ENCODE peak calls at places on chromosomes 12 and 14, in eight cellular contexts. J is gastrocnemius medialis, T is K562, K is dorsolateral prefrontal cortex, W is pancreas, N is thyroid gland, M is prostate gland, S is heart right ventricle. U is an unnamed sample.

GRCh38 chr14:52640137-52640536 is 55.2 kb downstream of the ERO1A start:
- DNase-seq in M (no peak), K (no peak), S (no peak), J (no peak), T (no peak), W (no peak), N (no peak), U (no peak)

GRCh38 chr12:96416033-96416790 is 16.0 kb upstream of the CDK17 start:
- DNase-seq in M (no peak), T (no peak), N (no peak), W (no peak), S (no peak), K (no peak), J (no peak), U (no peak)

GRCh38 chr14:75292886-75293285 is 14.3 kb downstream of the FOS start:
- DNase-seq in K (no peak), S (no peak), J (no peak), W (no peak), N (no peak), M (no peak), T (no peak), U (no peak)

GRCh38 chr14:78798757-78799156 is 628.6 kb downstream of the NRXN3 start:
- DNase-seq in W (no peak), N (no peak), T (no peak), J (no peak), M (no peak), S (no peak), K (no peak), U (no peak)

GRCh38 chr12:132443091-132443490 is 46.9 kb upstream of the FBRSL1 start:
- DNase-seq in K (no peak), N (no peak), W (no peak), M (no peak), T (no peak), J (no peak), S (no peak), U (no peak)

GRCh38 chr14:61965030-61965745 is 203.0 kb downstream of the SNAPC1 start:
- DNase-seq in W (no peak), J (no peak), N (no peak), K (no peak), S (no peak), M (no peak), T (no peak), U (no peak)

GRCh38 chr12:6430990-6431353 is 13.8 kb upstream of the CD27 start:
- DNase-seq in N (peak), K (no peak), S (no peak), W (no peak), T (no peak), M (no peak), J (no peak), U (no peak)

GRCh38 chr12:19683178-19683927 is 244.1 kb downstream of the AEBP2 start:
- DNase-seq in K (no peak), S (no peak), N (no peak), M (no peak), J (no peak), T (no peak), W (no peak), U (no peak)

GRCh38 chr14:28609228-28609828 is 157.3 kb upstream of the FOXG1 start:
- DNase-seq in S (peak), M (peak), N (peak), T (peak), J (no peak), W (peak), K (peak), U (peak)

GRCh38 chr14:104367811-104368750 is 211.5 kb upstream of the C14orf180 start:
- DNase-seq in S (peak), T (no peak), N (no peak), J (no peak), M (no peak), K (no peak), W (no peak), U (peak)

GRCh38 chr14:75430106-75430505 is 2.3 kb downstream of the JDP2 start:
- DNase-seq in W (no peak), T (no peak), S (no peak), N (no peak), K (no peak), J (peak), M (no peak), U (no peak)

GRCh38 chr12:88763536-88764100 is 183.3 kb upstream of the KITLG start:
- DNase-seq in N (no peak), T (no peak), M (no peak), S (no peak), K (no peak), W (no peak), J (no peak), U (no peak)

GRCh38 chr12:96015672-96016071 is 19.5 kb upstream of the HAL start:
- DNase-seq in W (no peak), J (no peak), M (no peak), S (no peak), T (no peak), K (no peak), N (no peak), U (peak)

GRCh38 chr12:105100998-105101397 is 6.5 kb upstream of the WASHC4 start:
- DNase-seq in T (no peak), S (no peak), M (no peak), W (no peak), J (no peak), N (no peak), K (no peak), U (no peak)

GRCh38 chr12:80580254-80580653 is 127.2 kb upstream of the MYF6 start:
- DNase-seq in M (no peak), S (no peak), K (no peak), N (no peak), T (no peak), J (no peak), W (no peak), U (no peak)

GRCh38 chr12:43858096-43858495 is 22.2 kb downstream of the TMEM117 start:
- DNase-seq in K (peak), J (no peak), S (no peak), N (no peak), M (no peak), T (no peak), W (no peak), U (no peak)

GRCh38 chr12:34294137-34294536 is 271.8 kb downstream of the ALG10 start:
- DNase-seq in W (no peak), M (no peak), S (peak), N (no peak), J (no peak), T (no peak), K (peak), U (peak)

GRCh38 chr12:50626026-50626425 is 121.2 kb downstream of the DIP2B start:
- DNase-seq in M (no peak), S (no peak), K (no peak), J (no peak), T (no peak), N (no peak), W (no peak), U (no peak)

GRCh38 chr12:70643927-70644326 is 6.7 kb upstream of the PTPRB start:
- DNase-seq in K (no peak), M (no peak), S (no peak), N (no peak), T (no peak), W (no peak), J (no peak), U (no peak)

GRCh38 chr12:51471465-51471864 is 46.8 kb downstream of the SLC4A8 start:
- DNase-seq in M (no peak), J (no peak), S (no peak), K (no peak), W (no peak), N (no peak), T (no peak), U (no peak)

GRCh38 chr12:110762891-110763290 is 20.2 kb upstream of the PPP1CC start:
- DNase-seq in W (no peak), T (peak), J (no peak), K (no peak), N (no peak), S (no peak), M (no peak), U (no peak)

GRCh38 chr14:24808412-24808811 is 174.4 kb upstream of the GZMB start:
- DNase-seq in S (no peak), N (no peak), M (no peak), W (no peak), J (no peak), T (no peak), K (no peak), U (no peak)

GRCh38 chr14:63647696-63648410 is 6.2 kb upstream of the WDR89 start:
- DNase-seq in K (no peak), S (no peak), M (no peak), W (no peak), T (no peak), N (no peak), J (no peak), U (no peak)

GRCh38 chr12:47903927-47904646 is 707 bp downstream of the VDR start:
- DNase-seq in T (peak), N (peak), J (peak), W (peak), M (peak), S (peak), K (no peak), U (peak)

GRCh38 chr14:38716871-38717270 is 386.2 kb downstream of the SEC23A start:
- DNase-seq in T (no peak), K (peak), S (no peak), J (no peak), M (no peak), W (no peak), N (peak), U (no peak)

GRCh38 chr12:51345681-51346080 is 798 bp downstream of the CELA1 start:
- DNase-seq in S (no peak), T (peak), M (no peak), N (no peak), K (no peak), J (no peak), W (no peak), U (no peak)

GRCh38 chr12:51546102-51546501 is 44.9 kb upstream of the SCN8A start:
- DNase-seq in T (no peak), S (no peak), N (no peak), J (no peak), K (no peak), W (no peak), M (no peak), U (no peak)

GRCh38 chr12:94649349-94650142 is 811 bp downstream of the TMCC3 start:
- DNase-seq in W (peak), M (peak), K (peak), N (peak), J (peak), T (no peak), S (peak), U (peak)

GRCh38 chr12:124385219-124385969 is 90.5 kb downstream of the RFLNA start:
- DNase-seq in J (no peak), W (no peak), S (no peak), N (no peak), T (no peak), K (no peak), M (no peak), U (no peak)

GRCh38 chr14:21241218-21241819 is 27.9 kb downstream of the HNRNPC start:
- DNase-seq in J (no peak), M (no peak), W (no peak), N (no peak), K (no peak), T (no peak), S (no peak), U (no peak)

GRCh38 chr12:4025420-4026358 is 152.5 kb upstream of the PARP11 start:
- DNase-seq in K (no peak), N (no peak), W (peak), J (no peak), S (no peak), M (no peak), T (no peak), U (no peak)

GRCh38 chr12:10722502-10722904 is 620 bp downstream of the YBX3 start:
- DNase-seq in S (peak), K (peak), M (no peak), J (no peak), W (no peak), N (peak), T (peak), U (peak)

GRCh38 chr12:112190626-112191025 is 65.3 kb downstream of the TRAFD1 start:
- DNase-seq in N (peak), M (peak), K (no peak), W (peak), S (no peak), J (no peak), T (no peak), U (no peak)
- TF ChIP-seq CTCF in N (no peak), M (no peak), K (no peak), W (no peak), S (no peak), J (no peak), T (no peak), U (no peak)

DNA sequence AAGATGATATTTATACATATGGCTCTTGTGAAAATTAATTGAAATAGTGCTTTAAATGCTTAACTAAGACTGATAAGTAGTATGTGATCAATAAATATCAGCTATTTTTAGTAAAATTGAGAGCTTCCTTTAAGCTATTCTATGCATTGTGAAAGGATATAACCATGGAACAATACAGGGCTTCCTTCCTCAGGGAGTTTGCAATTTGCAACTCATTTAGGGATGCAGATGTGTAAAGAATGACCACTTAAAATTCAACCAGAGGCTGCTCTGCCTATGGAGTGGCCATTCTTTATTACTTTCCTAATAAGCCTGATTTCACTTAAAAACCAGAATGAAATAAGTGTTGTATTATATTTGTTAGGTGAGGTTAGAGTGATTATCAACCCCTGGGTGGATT is 103.2 kb upstream of the PRICKLE1 start:
- DNase-seq in K (no peak), J (no peak), T (no peak), W (no peak), M (no peak), N (no peak), S (no peak), U (no peak)
- H3K4me3 ChIP-seq in K (no peak), J (no peak), T (no peak), W (no peak), M (no peak), N (no peak), S (peak), U (peak)

DNA sequence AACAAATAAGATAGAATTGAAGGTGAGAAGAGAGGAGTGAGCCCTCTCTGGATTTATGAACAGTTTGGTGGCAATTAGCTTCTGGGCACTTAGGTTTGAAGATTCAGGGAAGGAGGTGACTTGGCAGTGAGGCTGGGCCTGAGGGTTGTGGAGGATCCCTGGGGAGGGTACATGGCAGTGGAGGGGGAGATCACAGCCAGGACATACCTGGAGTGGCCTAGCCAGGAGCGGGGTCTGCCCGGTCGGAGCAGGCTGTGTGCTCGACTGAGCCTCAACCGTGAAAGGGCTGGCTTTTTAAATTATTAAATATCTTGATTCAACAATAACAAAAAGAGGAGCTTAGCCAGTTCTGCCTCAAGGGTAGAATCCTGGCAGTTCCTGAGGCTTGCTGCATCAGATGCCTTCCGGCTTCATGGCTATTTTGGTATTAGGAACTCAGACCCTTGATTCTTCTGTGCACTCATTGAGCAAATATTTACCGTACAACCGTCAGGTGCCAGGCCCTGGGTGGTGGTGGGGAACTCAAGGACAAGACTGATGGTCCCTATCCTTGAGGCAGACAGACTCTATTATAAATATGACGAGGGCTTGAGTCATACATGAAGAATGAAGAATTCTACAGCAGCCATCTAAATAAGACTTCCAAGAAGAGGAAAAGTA is 73.4 kb downstream of the SPTB start:
- DNase-seq in T (no peak), W (peak), K (no peak), S (no peak), N (no peak), J (no peak), M (peak), U (peak)
- TF ChIP-seq CTCF in T (no peak), W (no peak), K (no peak), S (no peak), N (no peak), J (no peak), M (no peak), U (no peak)

GRCh38 chr14:37650356-37651037 is 55.1 kb downstream of the TTC6 start:
- DNase-seq in K (no peak), S (no peak), T (no peak), J (no peak), W (no peak), N (no peak), M (no peak), U (no peak)
- H3K4me3 ChIP-seq in K (no peak), S (no peak), T (no peak), J (no peak), W (no peak), N (no peak), M (no peak), U (no peak)